ENCODE peak calls at places on chromosome 9, in four cellular contexts. R is WTC11, B is HepG2, E is K562. I is an unnamed sample.

GRCh38 chr9:3656224-3656623 is 130.4 kb upstream of the RFX3 start:
- DNase-seq in B (no peak), R (no peak), E (no peak), I (no peak)

GRCh38 chr9:5688109-5688508 is 59.2 kb downstream of the RIC1 start:
- DNase-seq in E (peak; percentile 30), R (no peak), B (no peak), I (no peak)

GRCh38 chr9:35658894-35659220 is 765 bp downstream of the CCDC107 start:
- DNase-seq in E (no peak), R (no peak), B (peak; percentile 23), I (no peak)

GRCh38 chr9:119556129-119556875 is 187.1 kb upstream of the BRINP1 start:
- DNase-seq in R (peak; percentile 88), E (peak; percentile 46), B (peak; percentile 27), I (peak; percentile 76)

GRCh38 chr9:88952086-88952615 is 39.1 kb upstream of the S1PR3 start:
- DNase-seq in E (no peak), R (no peak), B (no peak), I (no peak)

GRCh38 chr9:106883626-106884190 is 20.7 kb downstream of the ZNF462 start:
- DNase-seq in B (no peak), E (no peak), R (no peak), I (no peak)

GRCh38 chr9:111301195-111301594 is 28.8 kb downstream of the OR2K2 start:
- DNase-seq in R (no peak), E (no peak), B (no peak), I (no peak)

GRCh38 chr9:95724253-95724991 is 151.1 kb upstream of the ERCC6L2 start:
- DNase-seq in R (no peak), E (no peak), B (peak; percentile 93), I (no peak)

GRCh38 chr9:116985636-116986414 is 298.7 kb downstream of the TRIM32 start:
- DNase-seq in E (no peak), B (no peak), R (no peak), I (no peak)

GRCh38 chr9:94286056-94286455 is 27.0 kb downstream of the ZNF169 start:
- DNase-seq in B (no peak), R (no peak), E (no peak), I (no peak)

GRCh38 chr9:128253140-128253990 is 22.4 kb downstream of the GOLGA2 start:
- DNase-seq in B (no peak), R (no peak), E (peak; percentile 22), I (no peak)

GRCh38 chr9:112754578-112754977 is 4.0 kb downstream of the SNX30 start:
- DNase-seq in R (no peak), B (no peak), E (no peak), I (no peak)

GRCh38 chr9:128787583-128788156 is 617 bp downstream of the TBC1D13 start:
- DNase-seq in E (peak; percentile 30), B (no peak), R (no peak), I (no peak)

GRCh38 chr9:122218885-122219855 is 9.6 kb downstream of the LHX6 start:
- DNase-seq in B (no peak), R (peak; percentile 50), E (no peak), I (no peak)

GRCh38 chr9:83501552-83501951 is 36.6 kb downstream of the FRMD3 start:
- DNase-seq in E (no peak), R (no peak), B (no peak), I (no peak)

GRCh38 chr9:114117996-114118830 is 19.1 kb upstream of the KIF12 start:
- DNase-seq in E (no peak), B (peak; percentile 99), R (no peak), I (no peak)

GRCh38 chr9:112820886-112821285 is 69.8 kb downstream of the SLC46A2 start:
- DNase-seq in B (no peak), E (no peak), R (no peak), I (no peak)

GRCh38 chr9:87793292-87793691 is 67.4 kb downstream of the CTSL start:
- DNase-seq in B (peak; percentile 85), R (no peak), E (peak; percentile 38), I (no peak)

GRCh38 chr9:23829580-23830458 is 3.8 kb upstream of the ELAVL2 start:
- DNase-seq in B (peak; percentile 1), R (no peak), E (no peak), I (no peak)

GRCh38 chr9:128321879-128322341 is 337 bp downstream of the TRUB2 start:
- DNase-seq in R (no peak), E (no peak), B (no peak), I (no peak)

GRCh38 chr9:76878933-76879332 is 27.0 kb downstream of the PRUNE2 start:
- DNase-seq in R (no peak), E (no peak), B (no peak), I (no peak)

GRCh38 chr9:83544002-83544698 is 5.9 kb upstream of the FRMD3 start:
- DNase-seq in R (no peak), E (peak; percentile 24), B (peak; percentile 75), I (peak; percentile 57)

GRCh38 chr9:98944130-98945074 is 695 bp downstream of the COL15A1 start:
- DNase-seq in R (peak; percentile 53), E (no peak), B (no peak), I (no peak)

GRCh38 chr9:38443181-38443580 is 18.9 kb upstream of the IGFBPL1 start:
- DNase-seq in E (no peak), R (no peak), B (peak; percentile 81), I (no peak)

GRCh38 chr9:447230-448025 is 232.8 kb downstream of the DOCK8 start:
- DNase-seq in B (no peak), E (peak; percentile 17), R (no peak), I (no peak)

GRCh38 chr9:99172129-99173091 is 49.3 kb downstream of the ALG2 start:
- DNase-seq in R (no peak), B (peak; percentile 76), E (no peak), I (no peak)

GRCh38 chr9:124660341-124660801 is 110.7 kb downstream of the NR6A1 start:
- DNase-seq in R (no peak), E (peak; percentile 29), B (peak; percentile 36), I (peak; percentile 12)

GRCh38 chr9:79026311-79026710 is 545.5 kb upstream of the TLE4 start:
- DNase-seq in E (no peak), R (no peak), B (no peak), I (no peak)

GRCh38 chr9:124812401-124813016 is 35.6 kb downstream of the OLFML2A start:
- DNase-seq in B (peak; percentile 56), R (no peak), E (peak; percentile 84), I (peak; percentile 49)

GRCh38 chr9:128911529-128912035 is 9.2 kb upstream of the PHYHD1 start:
- DNase-seq in E (no peak), B (peak; percentile 80), R (no peak), I (no peak)

GRCh38 chr9:124149992-124150391 is 107.8 kb upstream of the NEK6 start:
- DNase-seq in B (no peak), R (no peak), E (peak; percentile 32), I (no peak)

GRCh38 chr9:81574399-81574798 is 114.9 kb downstream of the TLE1 start:
- DNase-seq in R (no peak), B (peak; percentile 34), E (no peak), I (no peak)

GRCh38 chr9:112029921-112030444 is 133.4 kb downstream of the UGCG start:
- DNase-seq in R (no peak), B (peak; percentile 43), E (no peak), I (no peak)

GRCh38 chr9:692636-693459 is 148.6 kb upstream of the DMRT1 start:
- DNase-seq in R (no peak), B (peak; percentile 49), E (no peak), I (no peak)

GRCh38 chr9:13863112-13863511 is 450.8 kb downstream of the NFIB start:
- DNase-seq in R (no peak), B (no peak), E (no peak), I (no peak)

GRCh38 chr9:71506821-71507220 is 261.5 kb downstream of the CEMIP2 start:
- DNase-seq in B (no peak), R (no peak), E (no peak), I (no peak)

GRCh38 chr9:136539427-136540412 is 6.1 kb downstream of the NOTCH1 start:
- DNase-seq in E (peak; percentile 88), B (no peak), R (peak; percentile 64), I (no peak)

GRCh38 chr9:73906671-73907070 is 590.5 kb upstream of the RORB start:
- DNase-seq in B (no peak), R (no peak), E (no peak), I (no peak)
- TF ChIP-seq ELF4 in B (no peak), R (no peak), E (no peak), I (no peak)

DNA sequence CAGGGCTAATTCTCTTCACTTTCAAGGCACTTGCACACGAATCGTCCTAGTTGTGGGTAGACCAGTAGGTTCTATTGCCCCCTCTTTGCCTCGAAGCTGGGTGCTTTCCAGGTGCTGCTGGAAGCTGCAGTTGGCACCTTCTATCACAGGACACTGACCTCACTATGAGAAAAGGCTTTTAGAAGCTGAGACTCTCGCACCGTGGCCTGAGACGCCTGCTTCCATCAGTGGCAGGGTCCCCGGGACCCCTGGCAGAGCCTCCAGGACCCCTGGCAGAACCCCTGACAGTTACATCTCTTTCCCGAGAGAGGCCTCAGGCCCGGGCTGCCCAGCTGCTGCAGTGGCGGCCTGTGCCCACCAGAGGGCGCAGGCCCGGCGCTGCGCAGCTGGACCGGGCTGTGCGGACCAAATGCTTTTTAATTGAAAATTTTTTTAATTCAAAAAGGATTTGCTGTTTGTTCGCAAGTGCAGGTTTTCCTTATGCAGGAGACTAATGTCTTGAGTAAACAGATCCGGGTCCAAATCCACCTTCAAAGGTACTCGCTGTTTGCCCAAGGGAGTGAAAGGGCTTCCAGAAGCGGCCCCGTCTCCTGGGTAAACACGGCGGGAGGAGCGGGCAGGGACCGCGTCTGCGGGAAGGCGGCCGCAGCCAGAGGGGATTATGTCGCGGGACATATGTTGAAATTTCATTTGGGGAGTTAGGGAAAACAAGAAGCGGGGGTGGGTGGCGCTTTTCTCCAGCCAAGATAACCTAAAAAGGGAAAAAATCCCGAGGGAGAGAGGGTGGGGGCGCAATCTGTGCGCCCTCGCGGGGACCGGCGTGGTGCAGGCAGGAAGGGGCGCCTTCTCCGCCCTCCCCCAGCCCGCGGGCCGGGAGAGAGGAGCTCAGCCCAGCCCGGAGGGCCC is 114.5 kb upstream of the LMX1B start:
- DNase-seq in R (peak; percentile 54), B (peak; percentile 41), E (peak; percentile 64), I (peak; percentile 46)
- TF ChIP-seq ELF4 in R (no peak), B (no peak), E (no peak), I (no peak)

DNA sequence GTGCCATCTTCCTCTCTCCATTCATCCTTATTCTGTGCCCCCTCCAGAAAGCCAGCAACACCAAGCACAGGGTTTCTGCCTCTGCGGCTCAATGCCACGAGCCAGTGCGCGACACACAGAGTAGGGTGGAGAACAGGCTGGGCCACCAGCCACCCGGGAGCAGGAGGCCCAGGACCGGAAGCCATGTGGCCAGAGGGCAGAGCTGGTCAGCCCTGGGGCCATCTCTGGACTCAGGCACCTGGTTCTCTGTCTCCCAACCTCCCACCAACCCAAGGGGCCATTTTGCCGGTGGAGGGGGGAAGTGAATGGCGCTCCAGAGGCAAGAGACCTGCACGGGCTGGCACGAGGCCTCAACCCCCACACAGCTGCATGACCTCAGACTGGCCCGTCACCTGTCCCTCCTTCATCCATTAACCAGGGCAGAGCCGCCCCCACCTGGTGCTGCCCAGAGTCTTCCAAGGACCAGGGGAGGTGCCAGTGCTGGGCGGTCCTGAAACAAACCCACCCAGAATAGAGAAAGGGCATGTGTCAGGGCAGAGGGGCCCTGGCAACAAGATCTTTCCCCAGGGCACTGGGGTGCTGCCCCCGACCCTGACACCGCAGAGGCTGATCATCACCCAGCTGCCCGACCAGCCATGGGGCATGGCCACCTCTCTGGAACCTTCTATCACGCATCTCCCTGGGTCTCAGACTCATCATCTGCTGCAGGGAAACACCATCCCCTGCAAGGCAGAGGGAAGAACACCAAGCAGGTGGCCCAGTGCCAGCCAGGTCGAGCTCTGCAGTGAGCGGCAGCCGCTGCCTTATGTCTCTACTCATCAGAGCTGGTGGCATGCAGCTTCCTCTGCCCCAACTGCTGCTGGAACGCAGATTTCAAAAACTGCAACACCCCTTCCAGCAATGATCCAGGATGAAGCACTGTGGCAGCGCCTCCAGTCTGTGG is 11.9 kb downstream of the VAV2 start:
- DNase-seq in R (peak; percentile 7), E (no peak), B (no peak), I (no peak)
- TF ChIP-seq ELF4 in R (no peak), E (no peak), B (no peak), I (no peak)

GRCh38 chr9:21015959-21016358 is 15.5 kb downstream of the HACD4 start:
- DNase-seq in B (no peak), R (no peak), E (no peak), I (no peak)
- TF ChIP-seq ELF4 in B (no peak), R (no peak), E (no peak), I (no peak)

I was measured in HEK293T.